ENCODE peak calls at places on chromosomes 1 and 21, in ten cellular contexts. P is iris pigment epithelial cell; J is effector memory CD4-positive, alpha-beta T cell; L is IMR-90; T is dorsolateral prefrontal cortex; B is anterior cingulate cortex; Y is GM06990; Q is DMS53; S is renal cortical epithelial cell; O is non-pigmented ciliary epithelial cell. U is an unnamed sample.

GRCh38 chr1:36156329-36157114 is 562 bp downstream of the MAP7D1 start:
- DNase-seq in B (peak; percentile 78), J (no peak), T (peak; percentile 45), P (peak; percentile 68), S (no peak), L (peak; percentile 47), Y (peak; percentile 71), Q (peak; percentile 74), O (no peak), U (peak; percentile 66)

GRCh38 chr1:206047271-206047670 is 5.7 kb upstream of the RHEX start:
- DNase-seq in L (no peak), P (no peak), T (no peak), J (no peak), B (no peak), Y (no peak), S (no peak), Q (no peak), O (no peak), U (no peak)

GRCh38 chr1:227934476-227935313 is 13.0 kb downstream of the WNT9A start:
- DNase-seq in O (no peak), L (peak; percentile 45), T (no peak), P (peak; percentile 95), Q (peak; percentile 83), S (peak; percentile 28), J (peak; percentile 12), Y (no peak), B (no peak), U (no peak)

GRCh38 chr21:42677339-42678117 is 24.1 kb downstream of the PDE9A start:
- DNase-seq in P (peak; percentile 87), B (no peak), T (no peak), S (peak; percentile 68), Y (no peak), Q (peak; percentile 7), L (peak; percentile 60), J (no peak), O (peak; percentile 74), U (no peak)

GRCh38 chr1:24077278-24077978 is 34.5 kb downstream of the MYOM3 start:
- DNase-seq in P (no peak), J (no peak), Y (no peak), T (no peak), O (no peak), Q (no peak), L (no peak), B (no peak), S (no peak), U (no peak)

GRCh38 chr1:43773821-43774220 is 66.5 kb downstream of the ST3GAL3 start:
- DNase-seq in L (no peak), B (no peak), O (no peak), S (no peak), Y (no peak), T (no peak), J (no peak), P (no peak), Q (no peak), U (no peak)

GRCh38 chr1:17978016-17978415 is 129.6 kb upstream of the IGSF21 start:
- DNase-seq in O (no peak), Q (no peak), L (no peak), J (no peak), S (no peak), Y (no peak), B (no peak), P (no peak), T (no peak), U (no peak)

GRCh38 chr1:167136191-167136614 is 42.3 kb downstream of the STYXL2 start:
- DNase-seq in T (no peak), Q (peak; percentile 72), Y (no peak), O (peak; percentile 67), P (peak; percentile 79), S (peak; percentile 98), B (no peak), J (no peak), L (peak; percentile 12), U (no peak)

GRCh38 chr1:203250936-203251335 is 21.5 kb upstream of the CHIT1 start:
- DNase-seq in T (no peak), P (no peak), L (no peak), S (no peak), Q (no peak), Y (no peak), J (no peak), B (no peak), O (no peak), U (no peak)

GRCh38 chr1:31515061-31515775 is 61.1 kb upstream of the TINAGL1 start:
- DNase-seq in Y (no peak), T (no peak), B (no peak), Q (no peak), P (no peak), S (no peak), L (no peak), J (no peak), O (no peak), U (no peak)

GRCh38 chr1:5976231-5976630 is 16.0 kb downstream of the NPHP4 start:
- DNase-seq in L (no peak), T (no peak), B (no peak), Q (no peak), S (no peak), Y (no peak), J (no peak), P (no peak), O (no peak), U (no peak)

GRCh38 chr1:100325415-100326324 is 26.6 kb upstream of the CDC14A start:
- DNase-seq in J (no peak), Y (no peak), L (no peak), T (no peak), Q (no peak), P (no peak), S (no peak), B (no peak), O (no peak), U (no peak)

GRCh38 chr21:17818158-17819113 is 720 bp downstream of the C21orf91 start:
- DNase-seq in L (peak; percentile 23), B (no peak), S (peak; percentile 30), P (peak; percentile 34), Q (peak; percentile 66), Y (peak; percentile 58), O (no peak), J (no peak), T (peak; percentile 16), U (peak; percentile 37)

GRCh38 chr1:43366179-43366578 is 1.6 kb downstream of the ELOVL1 start:
- DNase-seq in P (no peak), Q (peak; percentile 61), S (no peak), O (no peak), L (no peak), T (no peak), Y (no peak), J (no peak), B (no peak), U (no peak)

GRCh38 chr1:114435088-114435715 is 75.8 kb downstream of the TRIM33 start:
- DNase-seq in Q (no peak), O (no peak), P (peak; percentile 23), L (no peak), S (peak; percentile 4), Y (no peak), B (no peak), T (no peak), J (no peak), U (no peak)

GRCh38 chr1:71882241-71883036 is 399.9 kb downstream of the NEGR1 start:
- DNase-seq in P (no peak), T (no peak), S (no peak), Y (no peak), O (no peak), Q (peak; percentile 42), L (peak; percentile 2), J (no peak), B (no peak), U (no peak)

GRCh38 chr1:66556161-66556611 is 22.2 kb downstream of the SGIP1 start:
- DNase-seq in J (no peak), Y (no peak), L (no peak), S (peak; percentile 64), O (no peak), Q (peak; percentile 87), P (no peak), T (no peak), B (peak; percentile 70), U (peak; percentile 60)

GRCh38 chr1:152667625-152668024 is 4.4 kb downstream of the LCE2D start:
- DNase-seq in L (no peak), T (no peak), B (peak; percentile 26), P (no peak), Y (no peak), J (no peak), S (no peak), O (no peak), Q (no peak), U (no peak)

GRCh38 chr1:110880708-110881374 is 7.9 kb downstream of the CD53 start:
- DNase-seq in Y (no peak), S (no peak), J (peak; percentile 58), P (no peak), L (no peak), Q (no peak), T (no peak), O (no peak), B (no peak), U (no peak)

GRCh38 chr1:38213720-38214367 is 167.3 kb upstream of the POU3F1 start:
- DNase-seq in P (no peak), Y (no peak), O (no peak), L (no peak), B (no peak), T (no peak), J (no peak), S (no peak), Q (no peak), U (no peak)

GRCh38 chr1:8357329-8358101 is 39.6 kb downstream of the SLC45A1 start:
- DNase-seq in P (no peak), S (no peak), Q (no peak), J (no peak), L (no peak), O (no peak), T (no peak), Y (no peak), B (no peak), U (no peak)

GRCh38 chr1:108121361-108122143 is 78.6 kb downstream of the SLC25A24 start:
- DNase-seq in O (no peak), J (no peak), T (no peak), Q (no peak), B (no peak), Y (no peak), L (peak; percentile 9), P (no peak), S (no peak), U (no peak)

GRCh38 chr1:15649937-15650336 is 32.7 kb downstream of the DDI2 start:
- DNase-seq in J (no peak), L (no peak), B (no peak), Q (no peak), O (no peak), Y (no peak), P (no peak), T (no peak), S (no peak), U (no peak)

GRCh38 chr1:172399369-172400072 is 21.0 kb upstream of the C1orf105 start:
- DNase-seq in Q (peak; percentile 89), J (no peak), O (peak; percentile 89), P (peak; percentile 91), T (no peak), S (peak; percentile 88), B (peak; percentile 81), Y (peak; percentile 64), L (peak; percentile 92), U (no peak)

GRCh38 chr1:75641325-75641724 is 30.4 kb upstream of the SLC44A5 start:
- DNase-seq in O (no peak), S (no peak), P (no peak), L (no peak), T (no peak), B (no peak), Y (no peak), J (no peak), Q (no peak), U (no peak)

GRCh38 chr1:117367769-117368059 is 465 bp downstream of the MAN1A2 start:
- DNase-seq in L (peak; percentile 3), T (no peak), Q (no peak), Y (no peak), B (no peak), O (no peak), P (no peak), S (no peak), J (peak; percentile 12), U (no peak)